ENCODE peak calls at places on chromosome 4, in six cellular contexts. A, L, W, M, P and G are unnamed samples.

GRCh38 chr4:144582105-144582850 is 63.7 kb upstream of the HHIP start:
- DNase-seq in P (no peak), L (peak), A (no peak), M (peak), W (peak), G (no peak)

GRCh38 chr4:83731609-83732008 is 195.7 kb downstream of the GPAT3 start:
- DNase-seq in M (peak), W (no peak), A (no peak), P (no peak), L (peak), G (no peak)

GRCh38 chr4:39834269-39834668 is 136.3 kb downstream of the UBE2K start:
- DNase-seq in M (no peak), W (no peak), L (no peak), A (no peak), P (no peak), G (no peak)

GRCh38 chr4:76856183-76856969 is 41.6 kb downstream of the SOWAHB start:
- DNase-seq in M (no peak), P (no peak), A (no peak), L (peak), W (peak), G (no peak)

GRCh38 chr4:38902695-38903094 is 35.1 kb downstream of the FAM114A1 start:
- DNase-seq in P (no peak), M (no peak), A (no peak), W (peak), L (peak), G (no peak)

GRCh38 chr4:167456619-167457018 is 222.3 kb upstream of the SPOCK3 start:
- DNase-seq in A (no peak), L (no peak), P (no peak), W (no peak), M (no peak), G (no peak)

GRCh38 chr4:168488800-168489404 is 8.0 kb upstream of the PALLD start:
- DNase-seq in M (no peak), L (no peak), W (no peak), P (no peak), A (no peak), G (no peak)

GRCh38 chr4:8472166-8472688 is 31.6 kb downstream of the TRMT44 start:
- DNase-seq in M (no peak), L (no peak), A (no peak), P (no peak), W (no peak), G (no peak)

GRCh38 chr4:53800741-53801140 is 209.5 kb upstream of the LNX1 start:
- DNase-seq in P (no peak), L (no peak), A (no peak), W (no peak), M (no peak), G (no peak)

GRCh38 chr4:105088110-105088879 is 58.4 kb upstream of the TET2 start:
- DNase-seq in P (no peak), A (no peak), M (peak), L (peak), W (peak), G (peak)

GRCh38 chr4:150799207-150799606 is 215.9 kb downstream of the LRBA start:
- DNase-seq in W (no peak), M (no peak), A (no peak), L (no peak), P (no peak), G (no peak)

GRCh38 chr4:116561717-116562116 is 523.7 kb downstream of the TRAM1L1 start:
- DNase-seq in P (no peak), A (no peak), W (no peak), M (no peak), L (no peak), G (no peak)

GRCh38 chr4:6267573-6267972 is 2.1 kb upstream of the WFS1 start:
- DNase-seq in W (no peak), A (no peak), L (peak), P (no peak), M (no peak), G (no peak)

GRCh38 chr4:139167774-139168444 is 9.1 kb downstream of the ELF2 start:
- DNase-seq in A (no peak), M (no peak), P (no peak), W (peak), L (peak), G (no peak)

GRCh38 chr4:64230709-64231310 is 178.4 kb downstream of the TECRL start:
- DNase-seq in M (no peak), P (no peak), A (no peak), L (peak), W (peak), G (no peak)

GRCh38 chr4:178612725-178613124 is 1170.5 kb upstream of the AGA start:
- DNase-seq in A (no peak), W (no peak), P (no peak), M (no peak), L (no peak), G (no peak)

GRCh38 chr4:40246547-40246900 is 49.7 kb downstream of the RHOH start:
- DNase-seq in M (no peak), L (no peak), A (no peak), W (no peak), P (no peak), G (no peak)

GRCh38 chr4:103934178-103934789 is 214.5 kb upstream of the TACR3 start:
- DNase-seq in M (peak), W (peak), P (no peak), L (peak), A (no peak), G (no peak)

GRCh38 chr4:2830632-2831610 is 12.7 kb upstream of the ADD1 start:
- DNase-seq in M (no peak), P (peak), L (no peak), A (no peak), W (no peak), G (peak)